ENCODE peak calls at places on chromosomes 3 and 15, in ten cellular contexts. Y is GM23248, I is cardiac muscle cell, T is body of pancreas, E is neural progenitor cell, B is ovary, S is fibroblast of pulmonary artery, V is stomach, X is astrocyte of the spinal cord, W is lower lobe of right lung. Q is an unnamed sample.

GRCh38 chr15:58285212-58285920 is 146.4 kb upstream of the LIPC start:
- DNase-seq in Y (no peak), I (no peak), T (no peak), E (no peak), B (no peak), S (no peak), V (no peak), X (no peak), W (no peak), Q (no peak)

GRCh38 chr15:78085928-78086327 is 6.4 kb upstream of the SH2D7 start:
- DNase-seq in Y (peak), I (peak), T (no peak), E (no peak), B (no peak), S (peak), V (no peak), X (peak), W (no peak), Q (no peak)

GRCh38 chr3:134650431-134651346 is at the start of gene KY:
- DNase-seq in Y (peak), I (peak), T (peak), E (peak), B (peak), S (peak), V (peak), X (peak), W (peak), Q (no peak)

GRCh38 chr3:186247821-186248814 is 113.9 kb downstream of the DGKG start:
- DNase-seq in Y (no peak), I (peak), T (no peak), E (no peak), B (no peak), S (no peak), V (no peak), X (no peak), W (no peak), Q (no peak)

GRCh38 chr15:71788646-71789579 is 21.4 kb upstream of the NR2E3 start:
- DNase-seq in Y (no peak), I (peak), T (no peak), E (no peak), B (no peak), S (no peak), V (peak), X (no peak), W (no peak), Q (no peak)

GRCh38 chr3:64220161-64220560 is 5.1 kb downstream of the PRICKLE2 start:
- DNase-seq in Y (peak), I (peak), T (no peak), E (no peak), B (no peak), S (peak), V (no peak), X (peak), W (no peak), Q (no peak)

GRCh38 chr3:32004111-32004790 is 22.7 kb downstream of the ZNF860 start:
- DNase-seq in Y (no peak), I (no peak), T (no peak), E (no peak), B (no peak), S (no peak), V (no peak), X (no peak), W (no peak), Q (no peak)

GRCh38 chr15:75453703-75454470 is 2.4 kb upstream of the SIN3A start:
- DNase-seq in Y (peak), I (peak), T (peak), E (peak), B (peak), S (peak), V (peak), X (peak), W (peak), Q (peak)

GRCh38 chr3:12780776-12781175 is 15.7 kb upstream of the CAND2 start:
- DNase-seq in Y (no peak), I (peak), T (no peak), E (no peak), B (no peak), S (no peak), V (no peak), X (no peak), W (no peak), Q (no peak)

GRCh38 chr3:111210866-111211564 is 139.4 kb downstream of the NECTIN3 start:
- DNase-seq in Y (no peak), I (no peak), T (no peak), E (peak), B (no peak), S (no peak), V (no peak), X (peak), W (no peak), Q (no peak)

GRCh38 chr15:100472015-100472414 is 56.7 kb downstream of the CERS3 start:
- DNase-seq in Y (no peak), I (no peak), T (no peak), E (no peak), B (no peak), S (no peak), V (no peak), X (no peak), W (no peak), Q (no peak)

GRCh38 chr15:78638658-78639314 is 2.2 kb downstream of the CHRNB4 start:
- DNase-seq in Y (peak), I (peak), T (peak), E (peak), B (peak), S (peak), V (peak), X (peak), W (no peak), Q (peak)

GRCh38 chr3:147431746-147432145 is 22.6 kb downstream of the ZIC1 start:
- DNase-seq in Y (peak), I (no peak), T (no peak), E (no peak), B (no peak), S (no peak), V (no peak), X (peak), W (no peak), Q (no peak)

GRCh38 chr3:125398952-125399351 is 23.8 kb upstream of the ZNF148 start:
- DNase-seq in Y (no peak), I (no peak), T (no peak), E (no peak), B (no peak), S (no peak), V (no peak), X (no peak), W (no peak), Q (no peak)

GRCh38 chr15:63633312-63633711 is 36.1 kb downstream of the FBXL22 start:
- DNase-seq in Y (no peak), I (no peak), T (no peak), E (no peak), B (no peak), S (no peak), V (no peak), X (no peak), W (no peak), Q (no peak)

GRCh38 chr15:67508367-67508766 is 12.6 kb upstream of the C15orf61 start:
- DNase-seq in Y (no peak), I (no peak), T (no peak), E (no peak), B (no peak), S (no peak), V (no peak), X (no peak), W (no peak), Q (no peak)

GRCh38 chr3:43206632-43207031 is 79.7 kb upstream of the SNRK start:
- DNase-seq in Y (no peak), I (no peak), T (no peak), E (peak), B (no peak), S (no peak), V (no peak), X (no peak), W (no peak), Q (no peak)

GRCh38 chr15:58501636-58502178 is 69.9 kb downstream of the LIPC start:
- DNase-seq in Y (peak), I (no peak), T (no peak), E (no peak), B (no peak), S (no peak), V (no peak), X (no peak), W (no peak), Q (no peak)

GRCh38 chr15:81196576-81197254 is at the start of gene IL16:
- DNase-seq in Y (no peak), I (no peak), T (no peak), E (no peak), B (no peak), S (no peak), V (no peak), X (no peak), W (no peak), Q (no peak)

GRCh38 chr3:101635954-101636798 is 40.8 kb downstream of the ZBTB11 start:
- DNase-seq in Y (peak), I (peak), T (peak), E (peak), B (peak), S (peak), V (peak), X (peak), W (peak), Q (peak)

GRCh38 chr3:125129512-125129962 is 73.7 kb upstream of the HEG1 start:
- DNase-seq in Y (peak), I (peak), T (no peak), E (no peak), B (no peak), S (peak), V (peak), X (peak), W (no peak), Q (no peak)

GRCh38 chr15:50773389-50773788 is 7.9 kb upstream of the SPPL2A start:
- DNase-seq in Y (no peak), I (no peak), T (no peak), E (no peak), B (no peak), S (no peak), V (no peak), X (no peak), W (no peak), Q (no peak)

GRCh38 chr3:182683335-182684257 is 109.7 kb upstream of the ATP11B start:
- DNase-seq in Y (peak), I (peak), T (peak), E (peak), B (peak), S (peak), V (peak), X (peak), W (no peak), Q (peak)

GRCh38 chr15:48313216-48313615 is 18.0 kb upstream of the DUT start:
- DNase-seq in Y (no peak), I (no peak), T (no peak), E (no peak), B (no peak), S (no peak), V (no peak), X (no peak), W (no peak), Q (no peak)

GRCh38 chr3:28077566-28077965 is 163.9 kb upstream of the CMC1 start:
- DNase-seq in Y (peak), I (peak), T (peak), E (peak), B (no peak), S (peak), V (no peak), X (peak), W (no peak), Q (no peak)

GRCh38 chr15:91224750-91225380 is 124.8 kb downstream of the SV2B start:
- DNase-seq in Y (peak), I (peak), T (peak), E (peak), B (no peak), S (peak), V (no peak), X (peak), W (no peak), Q (peak)

GRCh38 chr15:101091080-101092017 is 160.5 kb downstream of the CHSY1 start:
- DNase-seq in Y (peak), I (peak), T (no peak), E (no peak), B (peak), S (peak), V (no peak), X (peak), W (no peak), Q (no peak)

GRCh38 chr15:58309993-58310928 is 121.5 kb upstream of the LIPC start:
- DNase-seq in Y (no peak), I (no peak), T (no peak), E (no peak), B (no peak), S (no peak), V (peak), X (no peak), W (peak), Q (peak)

GRCh38 chr3:51498871-51499790 is 684 bp downstream of the DCAF1 start:
- DNase-seq in Y (peak), I (peak), T (peak), E (peak), B (peak), S (peak), V (peak), X (peak), W (peak), Q (peak)

DNA sequence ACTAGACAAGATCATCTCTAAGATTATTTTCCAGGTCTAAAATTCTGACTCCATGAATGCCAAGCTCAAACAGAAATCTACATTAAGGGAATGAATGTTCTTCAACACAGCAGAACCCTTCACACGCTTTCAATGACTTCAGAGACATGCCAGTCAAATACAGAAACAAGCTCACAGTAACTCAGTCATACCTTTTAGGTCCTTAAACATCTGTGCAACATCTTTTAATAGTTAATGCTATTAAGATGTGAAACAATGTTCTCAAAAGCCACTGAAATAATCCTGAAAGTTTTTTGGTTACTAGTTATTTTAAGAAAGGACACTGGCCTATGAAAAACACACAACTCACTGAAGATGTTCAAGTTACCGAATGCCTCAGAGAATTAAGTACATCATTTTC is 2.5 kb downstream of the DLG1 start:
- DNase-seq in Y (no peak), I (no peak), T (no peak), E (no peak), B (no peak), S (no peak), V (no peak), X (peak), W (no peak), Q (no peak)
- H3K4me3 ChIP-seq in Y (peak), I (no peak), T (no peak), E (peak), B (no peak), S (peak), V (no peak), X (peak), W (no peak), Q (no peak)

GRCh38 chr3:114329823-114330222 is 36.0 kb downstream of the TIGIT start:
- DNase-seq in Y (no peak), I (no peak), T (no peak), E (no peak), B (no peak), S (no peak), V (no peak), X (no peak), W (no peak), Q (no peak)
- H3K4me3 ChIP-seq in Y (no peak), I (no peak), T (no peak), E (no peak), B (no peak), S (no peak), V (no peak), X (no peak), W (no peak), Q (no peak)

GRCh38 chr3:164612751-164613150 is 465.5 kb downstream of the SI start:
- DNase-seq in Y (no peak), I (no peak), T (no peak), E (no peak), B (no peak), S (no peak), V (no peak), X (no peak), W (no peak), Q (no peak)
- H3K4me3 ChIP-seq in Y (no peak), I (no peak), T (no peak), E (no peak), B (no peak), S (no peak), V (no peak), X (no peak), W (no peak), Q (no peak)

GRCh38 chr3:123698813-123699212 is 114.0 kb upstream of the HACD2 start:
- DNase-seq in Y (no peak), I (no peak), T (no peak), E (no peak), B (no peak), S (no peak), V (no peak), X (no peak), W (no peak), Q (no peak)
- H3K4me3 ChIP-seq in Y (no peak), I (no peak), T (no peak), E (no peak), B (peak), S (no peak), V (peak), X (no peak), W (peak), Q (no peak)

GRCh38 chr3:114743746-114744145 is 403.3 kb downstream of the ZBTB20 start:
- DNase-seq in Y (no peak), I (no peak), T (no peak), E (no peak), B (no peak), S (no peak), V (no peak), X (no peak), W (no peak), Q (no peak)
- H3K4me3 ChIP-seq in Y (no peak), I (no peak), T (no peak), E (no peak), B (no peak), S (no peak), V (no peak), X (no peak), W (no peak), Q (no peak)

GRCh38 chr3:159762238-159762637 is 226.4 kb upstream of the IL12A start:
- DNase-seq in Y (peak), I (no peak), T (no peak), E (peak), B (no peak), S (no peak), V (no peak), X (no peak), W (no peak), Q (no peak)
- H3K4me3 ChIP-seq in Y (peak), I (no peak), T (no peak), E (no peak), B (no peak), S (no peak), V (no peak), X (no peak), W (peak), Q (no peak)